ENCODE peak calls at places on chromosomes 6 and 20, in nine cellular contexts. H is ELR; Z is CD4-positive, alpha-beta memory T cell; M is neuronal stem cell; O is lower leg skin; I is T-cell; Y is kidney glomerular epithelial cell; L is COR-L47; P is H7. K is an unnamed sample.

GRCh38 chr20:51237278-51237677 is 214.4 kb upstream of the KCNG1 start:
- DNase-seq in H (no peak), Z (no peak), M (no peak), O (no peak), I (no peak), Y (no peak), L (no peak), P (no peak), K (no peak)

GRCh38 chr6:42720739-42721138 is 1.7 kb downstream of the PRPH2 start:
- DNase-seq in H (peak; percentile 38), Z (no peak), M (no peak), O (no peak), I (no peak), Y (peak; percentile 14), L (no peak), P (no peak), K (no peak)

GRCh38 chr20:23826541-23827018 is at the start of gene CST2:
- DNase-seq in H (peak; percentile 3), Z (no peak), M (no peak), O (no peak), I (no peak), Y (peak; percentile 21), L (no peak), P (peak; percentile 57), K (no peak)

GRCh38 chr20:62457098-62457497 is 18.7 kb downstream of the GATA5 start:
- DNase-seq in H (no peak), Z (no peak), M (no peak), O (no peak), I (no peak), Y (no peak), L (no peak), P (peak; percentile 72), K (no peak)

GRCh38 chr20:9508696-9509178 is 5.7 kb upstream of the LAMP5 start:
- DNase-seq in H (no peak), Z (no peak), M (no peak), O (no peak), I (no peak), Y (no peak), L (no peak), P (peak; percentile 66), K (no peak)

GRCh38 chr6:148509152-148509571 is 166.5 kb downstream of the SASH1 start:
- DNase-seq in H (peak; percentile 75), Z (no peak), M (no peak), O (no peak), I (no peak), Y (no peak), L (no peak), P (no peak), K (no peak)

GRCh38 chr6:142200846-142201628 is 54.0 kb downstream of the VTA1 start:
- DNase-seq in H (no peak), Z (no peak), M (no peak), O (no peak), I (no peak), Y (no peak), L (no peak), P (no peak), K (no peak)

GRCh38 chr20:45083127-45083526 is 17.8 kb downstream of the KCNS1 start:
- DNase-seq in H (no peak), Z (no peak), M (no peak), O (no peak), I (no peak), Y (no peak), L (no peak), P (no peak), K (no peak)

GRCh38 chr20:24682496-24683090 is 213.2 kb downstream of the SYNDIG1 start:
- DNase-seq in H (no peak), Z (no peak), M (no peak), O (peak; percentile 46), I (no peak), Y (no peak), L (no peak), P (no peak), K (no peak)

GRCh38 chr20:62409935-62410741 is 3.1 kb upstream of the CABLES2 start:
- DNase-seq in H (peak; percentile 47), Z (no peak), M (peak; percentile 65), O (no peak), I (no peak), Y (peak; percentile 38), L (peak; percentile 87), P (peak; percentile 97), K (peak; percentile 76)

GRCh38 chr20:57867807-57868206 is 158.0 kb upstream of the PMEPA1 start:
- DNase-seq in H (no peak), Z (no peak), M (no peak), O (peak; percentile 60), I (no peak), Y (no peak), L (no peak), P (no peak), K (no peak)

GRCh38 chr20:63471002-63471718 is 1.3 kb downstream of the KCNQ2 start:
- DNase-seq in H (no peak), Z (no peak), M (no peak), O (no peak), I (no peak), Y (no peak), L (no peak), P (peak; percentile 87), K (no peak)

GRCh38 chr6:23349521-23350147 is 776.4 kb upstream of the NRSN1 start:
- DNase-seq in H (peak; percentile 70), Z (no peak), M (no peak), O (no peak), I (no peak), Y (peak; percentile 76), L (peak; percentile 77), P (no peak), K (peak; percentile 67)

GRCh38 chr6:22010102-22010501 is 286.7 kb downstream of the PRL start:
- DNase-seq in H (no peak), Z (no peak), M (no peak), O (no peak), I (no peak), Y (no peak), L (no peak), P (no peak), K (no peak)

GRCh38 chr6:43078651-43079050 is 2.5 kb downstream of the PTK7 start:
- DNase-seq in H (peak; percentile 26), Z (no peak), M (no peak), O (no peak), I (no peak), Y (no peak), L (no peak), P (no peak), K (no peak)

GRCh38 chr6:30067460-30068139 is 602 bp downstream of the PPP1R11 start:
- DNase-seq in H (no peak), Z (no peak), M (no peak), O (no peak), I (no peak), Y (no peak), L (peak; percentile 81), P (peak; percentile 91), K (no peak)

GRCh38 chr20:37929366-37930014 is 26.6 kb downstream of the VSTM2L start:
- DNase-seq in H (no peak), Z (no peak), M (no peak), O (no peak), I (no peak), Y (no peak), L (no peak), P (peak; percentile 38), K (no peak)